ENCODE peak calls at places on chromosomes 2 and 18, in seven cellular contexts. T is CD8-positive, alpha-beta T cell; Z is esophagus squamous epithelium; F is left lung; K is right cardiac atrium; I is lung; H is psoas muscle. E is an unnamed sample.

GRCh38 chr2:10370390-10370789 is 67.7 kb downstream of the HPCAL1 start:
- DNase-seq in H (peak), F (peak), I (no peak), K (no peak), T (no peak), Z (no peak), E (no peak)

GRCh38 chr2:32697156-32697555 is 69.3 kb downstream of the TTC27 start:
- DNase-seq in F (no peak), Z (no peak), T (no peak), I (no peak), K (no peak), H (no peak), E (no peak)

GRCh38 chr18:52747869-52748268 is 407.9 kb downstream of the DCC start:
- DNase-seq in T (no peak), Z (no peak), F (peak), I (no peak), K (no peak), H (peak), E (no peak)

GRCh38 chr2:24821433-24821891 is 28.2 kb downstream of the CENPO start:
- DNase-seq in H (no peak), Z (no peak), I (peak), T (no peak), F (peak), K (no peak), E (no peak)

GRCh38 chr2:212892193-212892592 is 259.2 kb downstream of the IKZF2 start:
- DNase-seq in K (no peak), H (no peak), Z (no peak), I (no peak), T (no peak), F (no peak), E (no peak)

GRCh38 chr2:182573553-182573952 is 142.5 kb upstream of the DNAJC10 start:
- DNase-seq in Z (no peak), H (no peak), K (no peak), T (no peak), I (no peak), F (no peak), E (no peak)

GRCh38 chr18:65409266-65409665 is 341.5 kb upstream of the CDH7 start:
- DNase-seq in H (no peak), T (no peak), Z (no peak), I (no peak), K (no peak), F (no peak), E (no peak)

GRCh38 chr2:165434865-165435500 is 34.5 kb upstream of the CSRNP3 start:
- DNase-seq in Z (no peak), K (no peak), T (no peak), I (no peak), F (no peak), H (no peak), E (no peak)

GRCh38 chr2:45913539-45913938 is 262.1 kb downstream of the PRKCE start:
- DNase-seq in T (no peak), Z (no peak), F (no peak), I (no peak), K (no peak), H (no peak), E (no peak)

GRCh38 chr2:24957221-24957620 is 14.5 kb downstream of the DNAJC27 start:
- DNase-seq in Z (no peak), I (no peak), T (no peak), H (no peak), F (no peak), K (no peak), E (no peak)

GRCh38 chr2:241157841-241158545 is 7.7 kb downstream of the PPP1R7 start:
- DNase-seq in Z (no peak), I (no peak), K (no peak), H (no peak), F (no peak), T (no peak), E (no peak)

GRCh38 chr2:40554665-40555294 is 102.9 kb upstream of the SLC8A1 start:
- DNase-seq in F (no peak), H (peak), T (no peak), Z (no peak), K (peak), I (peak), E (peak)

GRCh38 chr2:65220432-65221131 is 7.0 kb upstream of the ACTR2 start:
- DNase-seq in F (no peak), Z (no peak), K (no peak), H (no peak), T (no peak), I (no peak), E (no peak)

GRCh38 chr2:167944825-167945659 is 302.4 kb downstream of the STK39 start:
- DNase-seq in F (no peak), I (no peak), H (no peak), K (no peak), T (no peak), Z (no peak), E (no peak)

GRCh38 chr2:55153564-55154315 is 78.4 kb downstream of the CLHC1 start:
- DNase-seq in T (no peak), K (no peak), Z (no peak), I (no peak), H (no peak), F (no peak), E (no peak)

GRCh38 chr18:71643822-71644221 is 900.3 kb downstream of the CBLN2 start:
- DNase-seq in I (no peak), K (no peak), H (no peak), Z (no peak), T (no peak), F (peak), E (no peak)

GRCh38 chr2:232286011-232286868 is 92.3 kb upstream of the ALPP start:
- DNase-seq in Z (no peak), K (no peak), T (no peak), F (no peak), H (no peak), I (no peak), E (no peak)

GRCh38 chr2:33023732-33024301 is 77.1 kb downstream of the LTBP1 start:
- DNase-seq in K (no peak), F (no peak), I (no peak), Z (no peak), H (no peak), T (no peak), E (no peak)

GRCh38 chr18:38009335-38009734 is 443.7 kb upstream of the CELF4 start:
- DNase-seq in I (no peak), F (no peak), K (no peak), T (no peak), Z (no peak), H (no peak), E (no peak)

GRCh38 chr2:37219046-37219445 is 12.3 kb downstream of the CEBPZ start:
- DNase-seq in K (no peak), T (no peak), F (no peak), H (no peak), Z (no peak), I (no peak), E (no peak)

GRCh38 chr2:134277223-134277622 is 23.4 kb downstream of the MGAT5 start:
- DNase-seq in K (no peak), H (no peak), I (no peak), F (no peak), T (no peak), Z (no peak), E (no peak)

GRCh38 chr2:190996338-190996946 is 17.5 kb downstream of the STAT1 start:
- DNase-seq in H (no peak), K (peak), Z (no peak), I (no peak), T (peak), F (no peak), E (no peak)

GRCh38 chr2:177553176-177553909 is 160.8 kb downstream of the AGPS start:
- DNase-seq in T (no peak), Z (no peak), F (no peak), I (no peak), H (no peak), K (no peak), E (no peak)

GRCh38 chr2:168427451-168427850 is 28.6 kb upstream of the CERS6 start:
- DNase-seq in T (no peak), F (no peak), Z (no peak), H (no peak), K (no peak), I (no peak), E (no peak)

GRCh38 chr2:181240844-181241243 is 216.3 kb upstream of the ITGA4 start:
- DNase-seq in K (no peak), F (no peak), I (no peak), H (no peak), Z (no peak), T (no peak), E (no peak)

GRCh38 chr18:30763913-30764350 is 278.6 kb downstream of the DSC3 start:
- DNase-seq in K (no peak), F (no peak), Z (no peak), T (no peak), I (no peak), H (no peak), E (no peak)

GRCh38 chr18:7870855-7871254 is 303.7 kb downstream of the PTPRM start:
- DNase-seq in Z (no peak), K (no peak), T (no peak), H (no peak), I (peak), F (no peak), E (no peak)

GRCh38 chr18:50678651-50679415 is 118.9 kb downstream of the MAPK4 start:
- DNase-seq in F (no peak), H (no peak), T (no peak), Z (no peak), I (no peak), K (no peak), E (no peak)

GRCh38 chr2:8851811-8852560 is 14.6 kb upstream of the KIDINS220 start:
- DNase-seq in T (no peak), K (peak), H (no peak), Z (no peak), I (no peak), F (no peak), E (no peak)

GRCh38 chr2:171522057-171522803 is at the start of gene CYBRD1:
- DNase-seq in K (peak), F (peak), T (no peak), H (peak), Z (peak), I (peak), E (peak)

GRCh38 chr2:213229814-213230213 is 54.5 kb upstream of the SPAG16 start:
- DNase-seq in T (no peak), H (no peak), K (no peak), F (no peak), Z (no peak), I (no peak), E (no peak)

DNA sequence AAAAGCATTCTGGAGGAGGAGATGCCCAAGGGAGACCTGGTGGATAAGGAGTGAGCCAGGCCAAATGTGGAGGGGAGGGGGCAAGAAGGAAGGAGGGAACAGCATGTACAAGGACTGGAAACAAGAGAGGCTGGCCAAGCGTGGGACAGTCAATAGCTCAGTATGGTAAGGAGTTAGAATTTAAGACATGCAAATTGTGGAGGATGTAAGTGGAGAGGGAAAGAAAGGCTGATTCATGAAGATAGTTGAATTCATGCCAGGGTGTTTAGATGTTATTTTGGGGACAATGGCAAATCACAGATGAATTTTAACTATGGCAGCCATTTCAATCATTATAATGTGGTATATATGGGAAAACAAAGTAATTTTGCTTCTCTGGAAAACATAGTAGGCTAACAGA is 462.3 kb downstream of the MEIS1 start:
- DNase-seq in Z (no peak), F (no peak), T (no peak), H (no peak), I (no peak), K (no peak), E (no peak)
- H3K27ac ChIP-seq in Z (no peak), F (no peak), T (no peak), H (no peak), I (no peak), K (no peak), E (no peak)

GRCh38 chr18:47993409-47993808 is 63.0 kb upstream of the SMAD2 start:
- DNase-seq in T (no peak), F (no peak), I (no peak), Z (no peak), K (no peak), H (no peak), E (no peak)
- H3K27ac ChIP-seq in T (no peak), F (no peak), I (no peak), Z (no peak), K (no peak), H (no peak), E (no peak)

GRCh38 chr2:74417763-74418162 is 3.7 kb downstream of the C2orf81 start:
- DNase-seq in K (no peak), I (no peak), T (no peak), Z (no peak), H (no peak), F (no peak), E (no peak)

GRCh38 chr2:74418312-74418711 is 3.1 kb downstream of the C2orf81 start:
- DNase-seq in T (no peak), K (peak), I (no peak), Z (no peak), H (peak), F (no peak), E (no peak)

GRCh38 chr2:74420006-74420405 is 1.4 kb downstream of the C2orf81 start:
- DNase-seq in I (no peak), F (no peak), T (no peak), H (no peak), K (no peak), Z (no peak), E (no peak)

GRCh38 chr2:74421248-74421870 is at the start of the genes C2orf81 and WDR54:
- DNase-seq in H (peak), I (peak), F (peak), Z (peak), K (peak), T (peak), E (peak)

DNA sequence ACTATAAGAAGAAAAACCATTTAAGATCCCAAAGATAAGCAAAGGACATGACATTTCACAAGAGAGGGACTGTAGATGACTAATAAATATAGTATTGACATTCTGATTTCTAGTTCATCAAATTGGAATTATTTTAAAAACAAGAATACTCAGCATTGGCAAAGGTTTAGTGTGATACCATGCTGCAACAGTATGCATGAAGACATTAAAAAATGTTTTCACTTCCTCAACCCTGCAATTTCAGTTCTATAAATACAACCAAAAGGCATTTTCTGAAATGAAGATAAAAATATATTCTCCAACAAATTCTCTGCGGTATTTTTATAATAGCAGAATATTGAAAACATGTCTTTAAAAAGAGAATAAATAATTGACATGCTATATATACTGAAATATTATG is 2.1 kb downstream of the C2orf81 start:
- DNase-seq in K (no peak), H (no peak), Z (no peak), F (no peak), I (no peak), T (no peak), E (no peak)
- H3K27ac ChIP-seq in K (no peak), H (no peak), Z (no peak), F (no peak), I (no peak), T (no peak), E (no peak)

DNA sequence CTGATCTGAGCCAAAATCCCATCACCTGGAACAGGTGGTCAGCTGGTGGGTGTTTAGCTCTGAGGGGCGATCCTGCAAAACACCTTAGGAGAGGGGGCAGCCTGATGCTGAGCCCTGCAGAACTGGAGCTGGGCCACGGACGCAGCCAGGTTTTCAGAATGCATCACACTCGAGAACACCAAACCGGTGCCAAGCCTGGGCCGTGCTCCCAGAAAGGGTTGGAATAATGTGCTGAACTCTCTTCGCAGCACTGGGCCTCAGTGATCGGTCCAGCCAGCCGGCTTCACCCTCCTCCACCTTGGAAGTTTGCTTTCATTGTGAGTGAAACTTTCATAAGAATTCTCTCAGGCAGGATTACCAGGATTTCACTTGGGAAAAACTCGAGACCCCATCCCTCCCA is 56.5 kb upstream of the TTC39C start:
- DNase-seq in T (no peak), Z (no peak), K (peak), H (peak), F (no peak), I (no peak), E (peak)
- H3K27ac ChIP-seq in T (no peak), Z (peak), K (no peak), H (no peak), F (no peak), I (no peak), E (no peak)

GRCh38 chr18:76446746-76447267 is 48.2 kb downstream of the ZNF516 start:
- DNase-seq in F (no peak), T (no peak), H (no peak), K (no peak), Z (no peak), I (no peak), E (no peak)

GRCh38 chr18:76445741-76446232 is 49.3 kb downstream of the ZNF516 start:
- DNase-seq in F (no peak), H (no peak), K (no peak), T (no peak), Z (no peak), I (no peak), E (no peak)

GRCh38 chr18:76445275-76445674 is 49.8 kb downstream of the ZNF516 start:
- DNase-seq in K (no peak), T (no peak), Z (no peak), F (no peak), I (no peak), H (no peak), E (no peak)

GRCh38 chr18:76447268-76447890 is 47.7 kb downstream of the ZNF516 start:
- DNase-seq in K (no peak), I (no peak), Z (no peak), T (no peak), F (no peak), H (peak), E (no peak)

DNA sequence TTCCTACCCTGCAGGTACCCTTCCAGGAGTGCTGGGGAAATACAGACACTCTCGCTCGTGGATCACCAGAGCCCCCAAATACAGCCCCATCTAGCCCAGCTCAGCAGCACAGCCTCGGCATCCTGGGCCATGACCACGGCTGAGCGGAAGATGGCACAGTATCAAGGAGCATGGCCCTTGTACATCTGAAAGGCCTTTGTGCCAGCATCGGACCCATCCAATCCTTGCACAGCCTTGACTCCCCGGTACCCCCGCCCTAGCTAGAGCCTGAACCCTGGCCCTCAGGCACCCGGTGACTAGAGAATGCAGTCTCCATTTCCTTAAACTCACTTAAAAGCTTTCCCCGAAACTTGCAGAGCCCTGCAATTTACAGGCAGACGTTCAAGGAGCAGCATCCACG is 48.7 kb downstream of the ZNF516 start:
- DNase-seq in K (no peak), F (no peak), T (no peak), Z (no peak), I (no peak), H (no peak), E (no peak)
- H3K27ac ChIP-seq in K (no peak), F (peak), T (no peak), Z (peak), I (no peak), H (peak), E (no peak)

GRCh38 chr2:227466887-227467285 is 5.1 kb upstream of the AGFG1 start:
- DNase-seq in I (no peak), H (no peak), K (no peak), F (no peak), T (no peak), Z (no peak), E (no peak)
- H3K27ac ChIP-seq in I (no peak), H (no peak), K (no peak), F (peak), T (no peak), Z (peak), E (no peak)

GRCh38 chr18:36636237-36636792 is 192.5 kb downstream of the TPGS2 start:
- DNase-seq in Z (no peak), I (no peak), K (no peak), T (no peak), H (no peak), F (no peak), E (no peak)
- H3K27ac ChIP-seq in Z (no peak), I (no peak), K (no peak), T (no peak), H (no peak), F (no peak), E (no peak)

E was measured in substantia nigra.